ENCODE peak calls at places on chromosomes 11 and 22, in four cellular contexts. One of them, this sample, is unnamed.

GRCh38 chr11:45847908-45848316 is 637 bp downstream of the CRY2 start:
- DNase-seq in iPS-NIHi11: peak; percentile 46
- DNase-seq in NCI-H2081: peak; percentile 14
- DNase-seq in T-helper 1 cell: peak; percentile 20
- DNase-seq in this sample: peak; percentile 13

GRCh38 chr22:38467904-38468760 is at the start of gene KDELR3:
- DNase-seq in NCI-H2081: no peak
- DNase-seq in iPS-NIHi11: peak; percentile 87
- DNase-seq in T-helper 1 cell: no peak
- DNase-seq in this sample: no peak

GRCh38 chr22:35085621-35086020 is 19.7 kb downstream of the ISX start:
- DNase-seq in iPS-NIHi11: no peak
- DNase-seq in T-helper 1 cell: no peak
- DNase-seq in NCI-H2081: no peak
- DNase-seq in this sample: no peak

GRCh38 chr22:33515733-33516297 is 404.5 kb downstream of the LARGE1 start:
- DNase-seq in T-helper 1 cell: no peak
- DNase-seq in iPS-NIHi11: no peak
- DNase-seq in NCI-H2081: no peak
- DNase-seq in this sample: no peak

GRCh38 chr11:1149545-1149944 is 8.2 kb upstream of the MUC5AC start:
- DNase-seq in iPS-NIHi11: no peak
- DNase-seq in NCI-H2081: no peak
- DNase-seq in T-helper 1 cell: no peak
- DNase-seq in this sample: no peak

GRCh38 chr11:299081-299891 is at the start of gene IFITM5:
- DNase-seq in T-helper 1 cell: no peak
- DNase-seq in iPS-NIHi11: no peak
- DNase-seq in NCI-H2081: no peak
- DNase-seq in this sample: no peak

GRCh38 chr11:61533401-61533800 is 24.9 kb downstream of the LRRC10B start:
- DNase-seq in iPS-NIHi11: no peak
- DNase-seq in T-helper 1 cell: no peak
- DNase-seq in NCI-H2081: peak; percentile 57
- DNase-seq in this sample: no peak

GRCh38 chr11:119671048-119671447 is 58.0 kb downstream of the NECTIN1 start:
- DNase-seq in iPS-NIHi11: no peak
- DNase-seq in T-helper 1 cell: no peak
- DNase-seq in NCI-H2081: peak; percentile 4
- DNase-seq in this sample: no peak

GRCh38 chr11:65379698-65380459 is 2.6 kb downstream of the SLC25A45 start:
- DNase-seq in NCI-H2081: no peak
- DNase-seq in T-helper 1 cell: no peak
- DNase-seq in iPS-NIHi11: no peak
- DNase-seq in this sample: no peak

GRCh38 chr11:27040302-27041115 is at the start of gene BBOX1:
- DNase-seq in T-helper 1 cell: no peak
- DNase-seq in NCI-H2081: no peak
- DNase-seq in iPS-NIHi11: no peak
- DNase-seq in this sample: no peak

GRCh38 chr11:47917643-47918369 is 62.6 kb upstream of the PTPRJ start:
- DNase-seq in T-helper 1 cell: no peak
- DNase-seq in iPS-NIHi11: peak; percentile 80
- DNase-seq in NCI-H2081: peak; percentile 11
- DNase-seq in this sample: no peak

GRCh38 chr11:20529757-20530156 is 69.7 kb upstream of the SLC6A5 start:
- DNase-seq in iPS-NIHi11: no peak
- DNase-seq in NCI-H2081: no peak
- DNase-seq in T-helper 1 cell: no peak
- DNase-seq in this sample: no peak

GRCh38 chr22:27776410-27776958 is 25.1 kb downstream of the MN1 start:
- DNase-seq in T-helper 1 cell: no peak
- DNase-seq in iPS-NIHi11: no peak
- DNase-seq in NCI-H2081: no peak
- DNase-seq in this sample: no peak

GRCh38 chr11:60396790-60397189 is 531 bp downstream of the MS4A14 start:
- DNase-seq in NCI-H2081: no peak
- DNase-seq in T-helper 1 cell: no peak
- DNase-seq in iPS-NIHi11: no peak
- DNase-seq in this sample: no peak

GRCh38 chr11:70323811-70324210 is 53.3 kb downstream of the PPFIA1 start:
- DNase-seq in iPS-NIHi11: no peak
- DNase-seq in NCI-H2081: no peak
- DNase-seq in T-helper 1 cell: no peak
- DNase-seq in this sample: no peak

GRCh38 chr11:129258205-129258604 is 66.1 kb upstream of the ARHGAP32 start:
- DNase-seq in NCI-H2081: no peak
- DNase-seq in T-helper 1 cell: no peak
- DNase-seq in iPS-NIHi11: no peak
- DNase-seq in this sample: no peak

This sample was measured in T-helper 17 cell.